ENCODE peak calls at places on chromosomes 3 and 15, in nine cellular contexts. One of them, this sample, is unnamed. For H3K36me3 and H3K4me1, the result is how much of the 10 kb centered on the place peaks cover.

GRCh38 chr15:89820651-89821611 is 6.3 kb upstream of the ANPEP start:
- DNase-seq in tibial artery: no peak
- DNase-seq in breast epithelium: no peak
- DNase-seq in cardiac muscle cell: peak
- DNase-seq in HepG2: no peak
- DNase-seq in GM23338: no peak
- DNase-seq in pancreas: no peak
- DNase-seq in PC-3: peak
- DNase-seq in fibroblast of lung: peak
- DNase-seq in this sample: no peak

GRCh38 chr3:107430214-107431047 is 53.2 kb downstream of the CCDC54 start:
- DNase-seq in tibial artery: peak
- DNase-seq in breast epithelium: no peak
- DNase-seq in cardiac muscle cell: peak
- DNase-seq in HepG2: no peak
- DNase-seq in GM23338: peak
- DNase-seq in pancreas: peak
- DNase-seq in PC-3: no peak
- DNase-seq in fibroblast of lung: peak
- DNase-seq in this sample: no peak

GRCh38 chr3:182784542-182784941 is 8.8 kb upstream of the ATP11B start:
- DNase-seq in tibial artery: no peak
- DNase-seq in breast epithelium: no peak
- DNase-seq in cardiac muscle cell: no peak
- DNase-seq in HepG2: no peak
- DNase-seq in GM23338: no peak
- DNase-seq in pancreas: no peak
- DNase-seq in PC-3: no peak
- DNase-seq in fibroblast of lung: no peak
- DNase-seq in this sample: no peak

GRCh38 chr3:155161630-155162292 is 81.6 kb downstream of the MME start:
- DNase-seq in tibial artery: no peak
- DNase-seq in breast epithelium: no peak
- DNase-seq in cardiac muscle cell: no peak
- DNase-seq in HepG2: no peak
- DNase-seq in GM23338: no peak
- DNase-seq in pancreas: no peak
- DNase-seq in PC-3: no peak
- DNase-seq in fibroblast of lung: no peak
- DNase-seq in this sample: no peak

GRCh38 chr15:53412542-53412941 is 346.9 kb downstream of the WDR72 start:
- DNase-seq in tibial artery: no peak
- DNase-seq in breast epithelium: no peak
- DNase-seq in cardiac muscle cell: no peak
- DNase-seq in HepG2: no peak
- DNase-seq in GM23338: no peak
- DNase-seq in pancreas: no peak
- DNase-seq in PC-3: no peak
- DNase-seq in fibroblast of lung: no peak
- DNase-seq in this sample: no peak

GRCh38 chr3:72615182-72615581 is 233.1 kb downstream of the SHQ1 start:
- DNase-seq in tibial artery: no peak
- DNase-seq in breast epithelium: no peak
- DNase-seq in cardiac muscle cell: no peak
- DNase-seq in HepG2: no peak
- DNase-seq in GM23338: no peak
- DNase-seq in pancreas: no peak
- DNase-seq in PC-3: no peak
- DNase-seq in fibroblast of lung: no peak
- DNase-seq in this sample: no peak

GRCh38 chr3:185823280-185824044 is 1.4 kb downstream of the IGF2BP2 start:
- DNase-seq in tibial artery: peak
- DNase-seq in breast epithelium: no peak
- DNase-seq in cardiac muscle cell: peak
- DNase-seq in HepG2: no peak
- DNase-seq in GM23338: peak
- DNase-seq in pancreas: peak
- DNase-seq in PC-3: peak
- DNase-seq in fibroblast of lung: peak
- DNase-seq in this sample: peak

GRCh38 chr3:38308456-38308855 is 26.4 kb downstream of the SLC22A14 start:
- DNase-seq in tibial artery: no peak
- DNase-seq in breast epithelium: no peak
- DNase-seq in cardiac muscle cell: no peak
- DNase-seq in HepG2: no peak
- DNase-seq in GM23338: no peak
- DNase-seq in pancreas: no peak
- DNase-seq in PC-3: no peak
- DNase-seq in fibroblast of lung: no peak
- DNase-seq in this sample: no peak

GRCh38 chr3:159170436-159171003 is 368.7 kb downstream of the MFSD1 start:
- DNase-seq in tibial artery: no peak
- DNase-seq in breast epithelium: no peak
- DNase-seq in cardiac muscle cell: peak
- DNase-seq in HepG2: no peak
- DNase-seq in GM23338: no peak
- DNase-seq in pancreas: no peak
- DNase-seq in PC-3: peak
- DNase-seq in fibroblast of lung: no peak
- DNase-seq in this sample: no peak

GRCh38 chr3:54987719-54988118 is 59.9 kb upstream of the LRTM1 start:
- DNase-seq in tibial artery: no peak
- DNase-seq in breast epithelium: no peak
- DNase-seq in cardiac muscle cell: no peak
- DNase-seq in HepG2: no peak
- DNase-seq in GM23338: no peak
- DNase-seq in pancreas: no peak
- DNase-seq in PC-3: no peak
- DNase-seq in fibroblast of lung: no peak
- DNase-seq in this sample: no peak

GRCh38 chr15:88454867-88455810 is 12.0 kb downstream of the MRPL46 start:
- DNase-seq in tibial artery: no peak
- DNase-seq in breast epithelium: no peak
- DNase-seq in cardiac muscle cell: peak
- DNase-seq in HepG2: peak
- DNase-seq in GM23338: peak
- DNase-seq in pancreas: peak
- DNase-seq in PC-3: peak
- DNase-seq in fibroblast of lung: peak
- DNase-seq in this sample: peak

GRCh38 chr3:55489804-55490132 is 2.7 kb upstream of the WNT5A start:
- DNase-seq in tibial artery: no peak
- DNase-seq in breast epithelium: no peak
- DNase-seq in cardiac muscle cell: no peak
- DNase-seq in HepG2: no peak
- DNase-seq in GM23338: peak
- DNase-seq in pancreas: peak
- DNase-seq in PC-3: peak
- DNase-seq in fibroblast of lung: no peak
- DNase-seq in this sample: no peak

GRCh38 chr3:11514191-11514770 is 129.4 kb downstream of the VGLL4 start:
- DNase-seq in tibial artery: peak
- DNase-seq in breast epithelium: no peak
- DNase-seq in cardiac muscle cell: peak
- DNase-seq in HepG2: peak
- DNase-seq in GM23338: no peak
- DNase-seq in pancreas: no peak
- DNase-seq in PC-3: peak
- DNase-seq in fibroblast of lung: peak
- DNase-seq in this sample: peak

GRCh38 chr15:29913528-29914135 is 91.4 kb upstream of the TJP1 start:
- DNase-seq in tibial artery: no peak
- DNase-seq in breast epithelium: no peak
- DNase-seq in cardiac muscle cell: peak
- DNase-seq in HepG2: no peak
- DNase-seq in GM23338: no peak
- DNase-seq in pancreas: no peak
- DNase-seq in PC-3: no peak
- DNase-seq in fibroblast of lung: peak
- DNase-seq in this sample: no peak

GRCh38 chr3:28745904-28746617 is 397.4 kb upstream of the AZI2 start:
- DNase-seq in tibial artery: no peak
- DNase-seq in breast epithelium: no peak
- DNase-seq in cardiac muscle cell: peak
- DNase-seq in HepG2: no peak
- DNase-seq in GM23338: no peak
- DNase-seq in pancreas: no peak
- DNase-seq in PC-3: no peak
- DNase-seq in fibroblast of lung: peak
- DNase-seq in this sample: no peak

GRCh38 chr3:122301063-122301462 is 24.0 kb upstream of the CSTA start:
- DNase-seq in tibial artery: no peak
- DNase-seq in breast epithelium: no peak
- DNase-seq in cardiac muscle cell: no peak
- DNase-seq in HepG2: no peak
- DNase-seq in GM23338: no peak
- DNase-seq in pancreas: no peak
- DNase-seq in PC-3: no peak
- DNase-seq in fibroblast of lung: no peak
- DNase-seq in this sample: no peak

GRCh38 chr15:80615783-80616391 is 79.2 kb upstream of the ABHD17C start:
- DNase-seq in tibial artery: no peak
- DNase-seq in breast epithelium: peak
- DNase-seq in cardiac muscle cell: peak
- DNase-seq in HepG2: peak
- DNase-seq in GM23338: no peak
- DNase-seq in pancreas: no peak
- DNase-seq in PC-3: peak
- DNase-seq in fibroblast of lung: peak
- DNase-seq in this sample: peak

GRCh38 chr3:42398080-42398479 is 12.3 kb downstream of the LYZL4 start:
- DNase-seq in tibial artery: no peak
- DNase-seq in breast epithelium: no peak
- DNase-seq in cardiac muscle cell: no peak
- DNase-seq in HepG2: no peak
- DNase-seq in GM23338: no peak
- DNase-seq in pancreas: no peak
- DNase-seq in PC-3: no peak
- DNase-seq in fibroblast of lung: no peak
- DNase-seq in this sample: no peak

GRCh38 chr3:133711013-133711412 is 35.2 kb upstream of the TF start:
- DNase-seq in tibial artery: no peak
- DNase-seq in breast epithelium: no peak
- DNase-seq in cardiac muscle cell: no peak
- DNase-seq in HepG2: no peak
- DNase-seq in GM23338: no peak
- DNase-seq in pancreas: no peak
- DNase-seq in PC-3: no peak
- DNase-seq in fibroblast of lung: no peak
- DNase-seq in this sample: no peak

GRCh38 chr3:134008630-134009156 is 21.0 kb downstream of the SLCO2A1 start:
- DNase-seq in tibial artery: no peak
- DNase-seq in breast epithelium: no peak
- DNase-seq in cardiac muscle cell: peak
- DNase-seq in HepG2: no peak
- DNase-seq in GM23338: no peak
- DNase-seq in pancreas: no peak
- DNase-seq in PC-3: peak
- DNase-seq in fibroblast of lung: peak
- DNase-seq in this sample: no peak

GRCh38 chr3:4223783-4224182 is 79.4 kb upstream of the SETMAR start:
- DNase-seq in tibial artery: no peak
- DNase-seq in breast epithelium: no peak
- DNase-seq in cardiac muscle cell: no peak
- DNase-seq in HepG2: no peak
- DNase-seq in GM23338: no peak
- DNase-seq in pancreas: no peak
- DNase-seq in PC-3: no peak
- DNase-seq in fibroblast of lung: no peak
- DNase-seq in this sample: no peak

GRCh38 chr3:136831461-136831860 is 12.5 kb downstream of the SLC35G2 start:
- DNase-seq in tibial artery: no peak
- DNase-seq in breast epithelium: no peak
- DNase-seq in cardiac muscle cell: no peak
- DNase-seq in HepG2: no peak
- DNase-seq in GM23338: no peak
- DNase-seq in pancreas: no peak
- DNase-seq in PC-3: no peak
- DNase-seq in fibroblast of lung: no peak
- DNase-seq in this sample: no peak

GRCh38 chr3:116897382-116897781 is 187.8 kb downstream of the TUSC7 start:
- DNase-seq in tibial artery: no peak
- DNase-seq in breast epithelium: no peak
- DNase-seq in cardiac muscle cell: no peak
- DNase-seq in HepG2: no peak
- DNase-seq in GM23338: no peak
- DNase-seq in pancreas: no peak
- DNase-seq in PC-3: no peak
- DNase-seq in fibroblast of lung: no peak
- DNase-seq in this sample: no peak
- H3K36me3 ChIP-seq in tibial artery: under half
- H3K36me3 ChIP-seq in breast epithelium: under half
- H3K36me3 ChIP-seq in cardiac muscle cell: under half
- H3K36me3 ChIP-seq in HepG2: under half
- H3K36me3 ChIP-seq in GM23338: under half
- H3K36me3 ChIP-seq in pancreas: under half
- H3K36me3 ChIP-seq in PC-3: under half
- H3K36me3 ChIP-seq in fibroblast of lung: under half
- H3K36me3 ChIP-seq in this sample: under half

DNA sequence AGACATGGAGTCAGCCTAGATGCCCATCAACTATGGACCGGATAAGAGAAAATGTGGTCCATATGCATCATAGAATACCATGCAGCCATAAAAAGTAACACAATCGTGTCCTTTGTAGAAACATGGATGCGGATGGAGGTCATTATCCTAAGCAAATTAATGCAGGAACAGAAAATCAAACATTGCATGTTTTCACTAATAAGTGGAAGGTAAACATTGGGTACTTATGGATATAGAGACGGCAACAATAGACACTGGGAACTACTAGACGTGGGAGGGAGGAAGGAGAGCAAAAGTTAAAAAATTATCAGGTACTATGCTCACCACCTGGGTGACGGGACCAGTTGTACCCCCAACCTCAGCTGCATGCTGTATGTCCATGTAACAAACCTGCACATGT is 2.5 kb downstream of the PLD1 start:
- DNase-seq in tibial artery: no peak
- DNase-seq in breast epithelium: no peak
- DNase-seq in cardiac muscle cell: no peak
- DNase-seq in HepG2: peak
- DNase-seq in GM23338: no peak
- DNase-seq in pancreas: no peak
- DNase-seq in PC-3: no peak
- DNase-seq in fibroblast of lung: no peak
- DNase-seq in this sample: no peak
- H3K4me1 ChIP-seq in tibial artery: half or more
- H3K4me1 ChIP-seq in breast epithelium: under half
- H3K4me1 ChIP-seq in cardiac muscle cell: under half
- H3K4me1 ChIP-seq in HepG2: half or more
- H3K4me1 ChIP-seq in GM23338: under half
- H3K4me1 ChIP-seq in pancreas: under half
- H3K4me1 ChIP-seq in PC-3: half or more
- H3K4me1 ChIP-seq in fibroblast of lung: under half
- H3K4me1 ChIP-seq in this sample: under half

GRCh38 chr3:68987322-68987721 is 26.2 kb downstream of the EOGT start:
- DNase-seq in tibial artery: no peak
- DNase-seq in breast epithelium: no peak
- DNase-seq in cardiac muscle cell: no peak
- DNase-seq in HepG2: no peak
- DNase-seq in GM23338: no peak
- DNase-seq in pancreas: no peak
- DNase-seq in PC-3: no peak
- DNase-seq in fibroblast of lung: no peak
- DNase-seq in this sample: no peak
- H3K36me3 ChIP-seq in tibial artery: half or more
- H3K36me3 ChIP-seq in breast epithelium: under half
- H3K36me3 ChIP-seq in cardiac muscle cell: under half
- H3K36me3 ChIP-seq in HepG2: under half
- H3K36me3 ChIP-seq in GM23338: under half
- H3K36me3 ChIP-seq in pancreas: under half
- H3K36me3 ChIP-seq in PC-3: under half
- H3K36me3 ChIP-seq in fibroblast of lung: under half
- H3K36me3 ChIP-seq in this sample: under half

GRCh38 chr3:46927718-46928073 is 48.8 kb downstream of the CCDC12 start:
- DNase-seq in tibial artery: peak
- DNase-seq in breast epithelium: peak
- DNase-seq in cardiac muscle cell: no peak
- DNase-seq in HepG2: no peak
- DNase-seq in GM23338: no peak
- DNase-seq in pancreas: no peak
- DNase-seq in PC-3: no peak
- DNase-seq in fibroblast of lung: no peak
- DNase-seq in this sample: no peak
- H3K4me1 ChIP-seq in tibial artery: half or more
- H3K4me1 ChIP-seq in breast epithelium: under half
- H3K4me1 ChIP-seq in cardiac muscle cell: under half
- H3K4me1 ChIP-seq in HepG2: under half
- H3K4me1 ChIP-seq in GM23338: under half
- H3K4me1 ChIP-seq in pancreas: under half
- H3K4me1 ChIP-seq in PC-3: under half
- H3K4me1 ChIP-seq in fibroblast of lung: under half
- H3K4me1 ChIP-seq in this sample: under half